ENCODE peak calls at places on chromosomes 6 and 20, in six cellular contexts. S, N, X, U, I and T are unnamed samples.

GRCh38 chr6:166104107-166104506 is 63.5 kb downstream of the TBXT start:
- DNase-seq in S (no peak), N (no peak), X (no peak), U (no peak), I (no peak), T (no peak)

GRCh38 chr20:845967-846893 is 12.7 kb downstream of the FAM110A start:
- DNase-seq in S (no peak), N (peak; percentile 27), X (no peak), U (no peak), I (no peak), T (no peak)

GRCh38 chr6:168331058-168331457 is 11.5 kb upstream of the DACT2 start:
- DNase-seq in S (no peak), N (no peak), X (no peak), U (no peak), I (no peak), T (no peak)

GRCh38 chr6:45388328-45388727 is 10.6 kb upstream of the SUPT3H start:
- DNase-seq in S (no peak), N (no peak), X (no peak), U (no peak), I (no peak), T (no peak)

GRCh38 chr20:4441191-4441590 is 280.5 kb upstream of the PRND start:
- DNase-seq in S (no peak), N (no peak), X (no peak), U (no peak), I (no peak), T (no peak)

GRCh38 chr6:118892248-118893094 is 1.5 kb upstream of the ASF1A start:
- DNase-seq in S (no peak), N (no peak), X (no peak), U (no peak), I (no peak), T (no peak)

GRCh38 chr20:726160-726559 is 42.1 kb downstream of the SLC52A3 start:
- DNase-seq in S (no peak), N (no peak), X (no peak), U (no peak), I (no peak), T (no peak)

GRCh38 chr6:170212051-170212756 is 78.7 kb downstream of the DLL1 start:
- DNase-seq in S (no peak), N (no peak), X (peak; percentile 3), U (no peak), I (no peak), T (no peak)

GRCh38 chr6:77492529-77492928 is 29.2 kb upstream of the HTR1B start:
- DNase-seq in S (no peak), N (no peak), X (no peak), U (peak; percentile 9), I (no peak), T (no peak)

GRCh38 chr6:154367839-154368695 is 11.5 kb upstream of the IPCEF1 start:
- DNase-seq in S (no peak), N (no peak), X (no peak), U (no peak), I (no peak), T (no peak)

GRCh38 chr6:15327271-15327670 is 81.4 kb downstream of the JARID2 start:
- DNase-seq in S (peak; percentile 40), N (no peak), X (peak; percentile 65), U (peak; percentile 68), I (no peak), T (no peak)

GRCh38 chr20:35104685-35105295 is 12.2 kb upstream of the TRPC4AP start:
- DNase-seq in S (no peak), N (no peak), X (no peak), U (no peak), I (no peak), T (no peak)

GRCh38 chr6:81766482-81767069 is 14.1 kb upstream of the TENT5A start:
- DNase-seq in S (no peak), N (no peak), X (no peak), U (no peak), I (no peak), T (no peak)

GRCh38 chr6:79718509-79719247 is 87.5 kb downstream of the SH3BGRL2 start:
- DNase-seq in S (no peak), N (no peak), X (no peak), U (no peak), I (no peak), T (no peak)

GRCh38 chr20:62918137-62918536 is 8.2 kb downstream of the DIDO1 start:
- DNase-seq in S (no peak), N (no peak), X (peak; percentile 77), U (no peak), I (no peak), T (no peak)

GRCh38 chr6:128826606-128827005 is 56.3 kb upstream of the LAMA2 start:
- DNase-seq in S (no peak), N (no peak), X (no peak), U (no peak), I (no peak), T (no peak)

GRCh38 chr6:13664703-13665352 is 46.8 kb downstream of the RANBP9 start:
- DNase-seq in S (no peak), N (no peak), X (no peak), U (no peak), I (no peak), T (no peak)

GRCh38 chr6:54624779-54625178 is 221.8 kb upstream of the FAM83B start:
- DNase-seq in S (no peak), N (no peak), X (no peak), U (no peak), I (no peak), T (no peak)

GRCh38 chr6:134373282-134373922 is 55.5 kb upstream of the SGK1 start:
- DNase-seq in S (no peak), N (peak; percentile 41), X (peak; percentile 21), U (no peak), I (no peak), T (no peak)

GRCh38 chr6:71387179-71387578 is 98.6 kb downstream of the OGFRL1 start:
- DNase-seq in S (no peak), N (no peak), X (no peak), U (no peak), I (no peak), T (no peak)

GRCh38 chr6:36786055-36786675 is 53.1 kb downstream of the CPNE5 start:
- DNase-seq in S (no peak), N (no peak), X (no peak), U (no peak), I (no peak), T (no peak)

GRCh38 chr6:125787791-125788190 is 3.0 kb upstream of the NCOA7 start:
- DNase-seq in S (no peak), N (no peak), X (no peak), U (no peak), I (no peak), T (no peak)

GRCh38 chr6:31042801-31043200 is 32.5 kb downstream of the MUC22 start:
- DNase-seq in S (peak; percentile 29), N (peak; percentile 31), X (peak; percentile 30), U (peak; percentile 12), I (peak; percentile 4), T (no peak)

GRCh38 chr6:129543981-129544380 is 166.0 kb downstream of the ARHGAP18 start:
- DNase-seq in S (no peak), N (no peak), X (no peak), U (no peak), I (no peak), T (no peak)

GRCh38 chr6:159045826-159046225 is 1.0 kb upstream of the TAGAP start:
- DNase-seq in S (no peak), N (no peak), X (no peak), U (no peak), I (no peak), T (no peak)

GRCh38 chr6:17156112-17156921 is 54.5 kb downstream of the STMND1 start:
- DNase-seq in S (peak; percentile 63), N (peak; percentile 50), X (peak; percentile 28), U (peak; percentile 81), I (peak; percentile 34), T (no peak)

GRCh38 chr20:61818746-61819483 is 246.8 kb downstream of the TAF4 start:
- DNase-seq in S (no peak), N (peak; percentile 4), X (no peak), U (no peak), I (no peak), T (no peak)

GRCh38 chr6:108612852-108613251 is 52.1 kb downstream of the FOXO3 start:
- DNase-seq in S (no peak), N (no peak), X (no peak), U (no peak), I (no peak), T (no peak)

GRCh38 chr6:4180653-4181255 is 45.4 kb upstream of the ECI2 start:
- DNase-seq in S (peak; percentile 30), N (no peak), X (no peak), U (no peak), I (no peak), T (no peak)

GRCh38 chr6:73700060-73700459 is 4.1 kb downstream of the CD109 start:
- DNase-seq in S (no peak), N (no peak), X (no peak), U (no peak), I (no peak), T (no peak)